ENCODE peak calls at places on chromosome X, in five cellular contexts. G is LNCaP clone FGC, B is choroid plexus epithelial cell, Y is K562, U is mucosa of descending colon. V is an unnamed sample.

GRCh38 chrX:155001873-155002272 is 20.6 kb downstream of the F8 start:
- DNase-seq in G (no peak), B (no peak), Y (no peak), U (no peak), V (no peak)

GRCh38 chrX:619451-619811 is 11.2 kb upstream of the SHOX start:
- DNase-seq in G (no peak), B (no peak), Y (no peak), U (no peak), V (no peak)

GRCh38 chrX:23953908-23954269 is 46.1 kb downstream of the CXorf58 start:
- DNase-seq in G (no peak), B (no peak), Y (no peak), U (no peak), V (no peak)

GRCh38 chrX:13283968-13284914 is 35.6 kb downstream of the ATXN3L start:
- DNase-seq in G (no peak), B (peak), Y (no peak), U (no peak), V (peak)

GRCh38 chrX:25548806-25549205 is 533.0 kb upstream of the ARX start:
- DNase-seq in G (no peak), B (no peak), Y (no peak), U (no peak), V (no peak)

GRCh38 chrX:35919536-35920309 is at the start of gene CFAP47:
- DNase-seq in G (no peak), B (peak), Y (no peak), U (peak), V (no peak)

GRCh38 chrX:11770320-11770719 is 12.3 kb downstream of the MSL3 start:
- DNase-seq in G (no peak), B (peak), Y (peak), U (peak), V (no peak)

GRCh38 chrX:21374994-21375794 is 976 bp downstream of the CNKSR2 start:
- DNase-seq in G (no peak), B (no peak), Y (no peak), U (no peak), V (no peak)

GRCh38 chrX:21479695-21480280 is 105.6 kb downstream of the CNKSR2 start:
- DNase-seq in G (peak), B (peak), Y (no peak), U (peak), V (peak)

GRCh38 chrX:16212436-16212835 is 45.2 kb downstream of the MAGEB17 start:
- DNase-seq in G (no peak), B (peak), Y (no peak), U (peak), V (no peak)

GRCh38 chrX:73867144-73867543 is 304.1 kb downstream of the CHIC1 start:
- DNase-seq in G (no peak), B (no peak), Y (no peak), U (no peak), V (no peak)

GRCh38 chrX:13955975-13956374 is 73.7 kb downstream of the GEMIN8 start:
- DNase-seq in G (no peak), B (no peak), Y (no peak), U (no peak), V (no peak)

GRCh38 chrX:124098089-124098488 is 136.6 kb downstream of the STAG2 start:
- DNase-seq in G (no peak), B (peak), Y (no peak), U (no peak), V (peak)

GRCh38 chrX:10615931-10616780 is 4.2 kb downstream of the MID1 start:
- DNase-seq in G (no peak), B (peak), Y (peak), U (peak), V (no peak)

GRCh38 chrX:48025561-48025960 is 18.8 kb downstream of the SPACA5 start:
- DNase-seq in G (peak), B (peak), Y (peak), U (peak), V (no peak)

GRCh38 chrX:119753639-119754257 is 4.6 kb upstream of the SOWAHD start:
- DNase-seq in G (no peak), B (peak), Y (peak), U (peak), V (no peak)

GRCh38 chrX:56232221-56233082 is at the start of gene KLF8:
- DNase-seq in G (no peak), B (no peak), Y (peak), U (peak), V (no peak)

GRCh38 chrX:11435568-11435967 is 142.4 kb downstream of the AMELX start:
- DNase-seq in G (no peak), B (peak), Y (no peak), U (no peak), V (peak)

GRCh38 chrX:72031634-72032033 is 100.1 kb downstream of the RTL5 start:
- DNase-seq in G (no peak), B (no peak), Y (no peak), U (no peak), V (no peak)

GRCh38 chrX:14267224-14267623 is 237.5 kb upstream of the GEMIN8 start:
- DNase-seq in G (no peak), B (no peak), Y (no peak), U (no peak), V (no peak)

GRCh38 chrX:38347136-38347535 is 5.3 kb upstream of the OTC start:
- DNase-seq in G (no peak), B (peak), Y (no peak), U (no peak), V (peak)

GRCh38 chrX:281166-281999 is at the start of gene PLCXD1:
- DNase-seq in G (no peak), B (peak), Y (peak), U (peak), V (no peak)

GRCh38 chrX:28576117-28576516 is 11.1 kb upstream of the IL1RAPL1 start:
- DNase-seq in G (no peak), B (no peak), Y (no peak), U (no peak), V (no peak)

GRCh38 chrX:29431895-29432294 is 783.5 kb upstream of the MAGEB2 start:
- DNase-seq in G (no peak), B (no peak), Y (no peak), U (no peak), V (no peak)

GRCh38 chrX:22078117-22078516 is 46.0 kb downstream of the PHEX start:
- DNase-seq in G (no peak), B (no peak), Y (no peak), U (no peak), V (no peak)

GRCh38 chrX:38089173-38089982 is 83.0 kb downstream of the SYTL5 start:
- DNase-seq in G (no peak), B (no peak), Y (no peak), U (no peak), V (no peak)

GRCh38 chrX:47179221-47179927 is 14.3 kb upstream of the UBA1 start:
- DNase-seq in G (no peak), B (peak), Y (no peak), U (no peak), V (no peak)

GRCh38 chrX:20451936-20452335 is 185.2 kb upstream of the RPS6KA3 start:
- DNase-seq in G (no peak), B (no peak), Y (no peak), U (no peak), V (no peak)

GRCh38 chrX:40411350-40412111 is 169.2 kb upstream of the ATP6AP2 start:
- DNase-seq in G (no peak), B (peak), Y (peak), U (no peak), V (no peak)

GRCh38 chrX:150508461-150509367 is 59.7 kb upstream of the MTM1 start:
- DNase-seq in G (no peak), B (peak), Y (no peak), U (peak), V (no peak)

GRCh38 chrX:47169273-47169672 is 24.3 kb downstream of the RBM10 start:
- DNase-seq in G (no peak), B (no peak), Y (no peak), U (no peak), V (no peak)

GRCh38 chrX:134935286-134935685 is 55.5 kb upstream of the SMIM10 start:
- DNase-seq in G (no peak), B (no peak), Y (no peak), U (no peak), V (no peak)

GRCh38 chrX:12378263-12378662 is 240.0 kb downstream of the FRMPD4 start:
- DNase-seq in G (no peak), B (no peak), Y (no peak), U (no peak), V (no peak)

GRCh38 chrX:115226929-115227328 is 7.0 kb downstream of the LRCH2 start:
- DNase-seq in G (no peak), B (peak), Y (no peak), U (no peak), V (peak)

GRCh38 chrX:133337250-133337649 is 78.0 kb downstream of the GPC4 start:
- DNase-seq in G (peak), B (no peak), Y (no peak), U (peak), V (no peak)

GRCh38 chrX:54758114-54759055 is 39.7 kb downstream of the ITIH6 start:
- DNase-seq in G (no peak), B (no peak), Y (no peak), U (no peak), V (no peak)
- TF ChIP-seq CTCF in G (no peak), B (no peak), Y (peak), U (no peak), V (no peak)

GRCh38 chrX:53441531-53442321 is 7.6 kb upstream of the HSD17B10 start:
- DNase-seq in G (peak), B (peak), Y (no peak), U (peak), V (no peak)

GRCh38 chrX:53438832-53439230 is 4.7 kb upstream of the HSD17B10 start:
- DNase-seq in G (no peak), B (no peak), Y (no peak), U (no peak), V (no peak)

GRCh38 chrX:53440631-53441517 is 6.7 kb upstream of the HSD17B10 start:
- DNase-seq in G (no peak), B (peak), Y (no peak), U (peak), V (no peak)

GRCh38 chrX:53440101-53440500 is 5.9 kb upstream of the HSD17B10 start:
- DNase-seq in G (no peak), B (no peak), Y (no peak), U (peak), V (no peak)

DNA sequence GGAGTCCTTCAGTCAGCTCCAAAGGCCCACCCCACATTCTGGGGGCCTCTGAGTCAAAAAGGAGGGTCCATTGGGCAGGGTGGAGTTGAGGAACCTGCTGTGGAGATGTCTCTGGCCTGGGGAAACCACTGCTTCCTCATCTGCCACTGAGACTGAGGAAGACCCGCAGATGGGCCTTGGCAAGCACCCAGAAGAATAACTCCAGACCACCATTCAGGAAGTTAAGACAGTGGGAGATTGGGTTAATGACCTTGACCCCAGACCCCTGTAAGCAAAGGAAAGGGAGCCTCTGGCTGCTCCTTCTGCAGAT is 8.1 kb upstream of the HSD17B10 start:
- DNase-seq in G (no peak), B (no peak), Y (no peak), U (peak), V (no peak)
- H3K4me3 ChIP-seq in G (no peak), B (no peak), Y (no peak), U (no peak), V (no peak)

DNA sequence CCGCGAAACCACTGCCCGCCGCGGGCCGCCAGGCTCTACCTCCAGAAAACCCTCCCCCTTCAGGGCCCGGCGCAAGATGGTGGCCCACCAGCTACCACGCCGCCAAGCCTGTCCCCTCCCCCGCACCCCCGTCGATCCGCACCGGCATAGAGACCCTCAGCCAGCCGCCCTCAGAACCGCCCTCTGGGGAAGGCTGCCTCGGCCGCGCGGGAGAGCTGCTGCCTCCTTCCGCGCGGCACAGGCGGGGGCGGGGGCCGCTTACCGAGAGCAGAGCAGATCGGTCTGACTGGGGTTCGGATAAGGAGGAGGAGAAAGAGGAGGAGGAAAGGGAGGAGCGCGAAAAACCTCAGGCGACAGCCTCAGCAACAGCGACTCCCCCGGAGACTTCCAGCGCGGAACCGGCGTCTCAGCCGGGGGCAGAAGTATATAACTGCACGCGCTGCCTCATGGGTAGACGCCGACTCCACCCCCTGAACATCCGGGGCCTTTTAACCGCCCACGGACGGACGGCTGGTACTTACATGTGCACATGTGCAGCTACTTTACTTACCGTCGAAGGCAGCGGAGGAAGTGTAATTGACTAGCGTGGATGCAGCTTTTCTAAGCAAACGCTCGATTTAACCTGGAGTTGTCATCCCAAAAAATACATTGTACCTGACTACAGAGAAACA is at the start of gene ZNF280C:
- DNase-seq in G (peak), B (peak), Y (peak), U (peak), V (peak)
- TF ChIP-seq CTCF in G (peak), B (peak), Y (peak), U (no peak), V (peak)

GRCh38 chrX:153499876-153500275 is 5.1 kb downstream of the BGN start:
- DNase-seq in G (no peak), B (no peak), Y (no peak), U (no peak), V (no peak)
- H3K4me3 ChIP-seq in G (no peak), B (no peak), Y (no peak), U (no peak), V (peak)

DNA sequence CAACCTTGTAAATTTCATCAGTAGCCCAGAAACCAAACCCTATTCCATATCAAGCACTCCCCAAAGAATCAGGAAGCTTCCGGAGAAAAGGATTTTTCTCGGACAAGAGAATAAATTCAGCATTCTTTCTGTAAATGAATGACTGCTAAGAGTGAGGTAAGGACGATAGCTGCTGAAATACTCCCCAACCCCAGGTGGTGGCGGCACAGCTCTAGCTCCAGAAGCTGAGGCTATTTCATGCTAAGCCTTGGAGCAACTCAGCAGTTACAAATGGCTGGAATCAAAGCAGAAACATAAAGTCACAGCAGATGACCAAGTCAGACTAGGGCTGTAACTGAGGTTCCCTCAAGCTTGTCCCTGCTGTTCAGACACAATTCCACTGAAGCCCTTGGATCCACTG is 13.9 kb upstream of the PCDH19 start:
- DNase-seq in G (no peak), B (peak), Y (no peak), U (peak), V (no peak)
- TF ChIP-seq CTCF in G (peak), B (peak), Y (peak), U (no peak), V (no peak)

GRCh38 chrX:129773649-129774458 is 5.9 kb upstream of the SASH3 start:
- DNase-seq in G (no peak), B (no peak), Y (peak), U (peak), V (no peak)
- H3K4me3 ChIP-seq in G (no peak), B (no peak), Y (no peak), U (no peak), V (no peak)

GRCh38 chrX:110462957-110463356 is 104.3 kb downstream of the RTL9 start:
- DNase-seq in G (no peak), B (no peak), Y (no peak), U (no peak), V (no peak)
- TF ChIP-seq CTCF in G (peak), B (no peak), Y (no peak), U (no peak), V (peak)

DNA sequence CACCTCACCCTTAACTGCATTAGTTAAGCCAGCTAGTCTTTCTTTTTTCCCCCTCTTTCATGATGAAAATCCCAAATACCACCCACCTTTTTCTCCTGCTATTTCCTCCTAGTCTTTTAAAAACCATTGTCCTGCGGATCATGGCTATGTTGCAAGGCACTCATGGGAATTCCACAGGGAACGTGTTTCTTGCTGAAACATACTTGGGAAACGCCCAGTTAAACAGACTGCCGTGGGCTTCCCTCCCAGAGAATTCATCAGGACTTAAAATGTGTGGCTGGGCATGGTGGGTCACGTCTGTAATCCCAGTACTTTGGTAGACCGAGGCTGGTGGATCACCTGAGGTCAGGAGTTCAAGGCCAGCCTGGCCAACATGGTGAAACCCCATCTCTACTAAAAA is 32.2 kb downstream of the XG start:
- DNase-seq in G (no peak), B (no peak), Y (no peak), U (no peak), V (no peak)
- H3K4me3 ChIP-seq in G (no peak), B (no peak), Y (no peak), U (no peak), V (no peak)

DNA sequence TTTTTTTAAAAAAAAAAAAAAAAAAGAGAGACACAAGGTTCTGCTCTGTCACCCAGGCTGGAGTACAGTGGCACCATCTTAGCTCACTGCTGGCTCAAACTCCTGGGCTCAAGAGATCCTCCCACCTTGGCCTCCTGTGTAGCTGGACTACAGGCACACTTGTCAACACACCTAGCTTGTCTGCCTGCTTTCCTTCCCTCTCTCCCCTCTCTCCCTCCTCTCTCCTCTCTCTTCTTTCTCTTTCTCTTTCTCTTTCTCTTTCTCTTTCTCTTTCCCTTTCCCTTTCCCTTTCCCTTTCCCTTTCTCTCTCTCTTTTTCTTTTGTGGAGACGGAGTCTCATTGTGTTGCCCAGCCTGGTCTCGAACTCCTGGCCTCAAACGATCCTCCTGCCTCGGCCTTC is 132.1 kb downstream of the DIPK2B start:
- DNase-seq in G (no peak), B (peak), Y (no peak), U (no peak), V (no peak)
- TF ChIP-seq CTCF in G (no peak), B (no peak), Y (no peak), U (no peak), V (no peak)